ENCODE peak calls at places on chromosomes 16 and 17, in six cellular contexts. R is A549; G is stomach; C is thoracic aorta; Q is effector memory CD4-positive, alpha-beta T cell; U is hepatocyte. W is an unnamed sample. For H3K4me1, the result is how much of the 10 kb centered on the place peaks cover.

GRCh38 chr16:77888786-77889185 is 100.4 kb downstream of the VAT1L start:
- DNase-seq in R (no peak), G (no peak), C (no peak), Q (no peak), U (no peak), W (no peak)

GRCh38 chr16:854808-855410 is 54.4 kb upstream of the GNG13 start:
- DNase-seq in R (no peak), G (no peak), C (no peak), Q (no peak), U (no peak), W (no peak)

GRCh38 chr17:50593321-50593720 is 32.8 kb downstream of the CACNA1G start:
- DNase-seq in R (no peak), G (peak), C (no peak), Q (no peak), U (peak), W (peak)

GRCh38 chr17:81511800-81512559 is 619 bp downstream of the ACTG1 start:
- DNase-seq in R (peak), G (no peak), C (no peak), Q (no peak), U (no peak), W (peak)

GRCh38 chr17:77445030-77445907 is 304.5 kb downstream of the SEC14L1 start:
- DNase-seq in R (no peak), G (peak), C (no peak), Q (peak), U (no peak), W (no peak)

GRCh38 chr17:67180275-67180674 is 64.7 kb downstream of the HELZ start:
- DNase-seq in R (no peak), G (no peak), C (no peak), Q (no peak), U (peak), W (no peak)

GRCh38 chr17:2571523-2572303 is 21.7 kb upstream of the PAFAH1B1 start:
- DNase-seq in R (no peak), G (no peak), C (no peak), Q (no peak), U (no peak), W (no peak)

GRCh38 chr17:66348605-66349165 is 46.3 kb downstream of the PRKCA start:
- DNase-seq in R (peak), G (peak), C (no peak), Q (no peak), U (peak), W (peak)

GRCh38 chr17:48636177-48637018 is 10.2 kb upstream of the HOXB9 start:
- DNase-seq in R (peak), G (peak), C (no peak), Q (peak), U (peak), W (peak)

GRCh38 chr17:1186214-1186820 is 6.5 kb upstream of the ABR start:
- DNase-seq in R (no peak), G (no peak), C (no peak), Q (no peak), U (no peak), W (no peak)

GRCh38 chr16:56591377-56592060 is 2.2 kb downstream of the MT3 start:
- DNase-seq in R (no peak), G (no peak), C (no peak), Q (no peak), U (no peak), W (no peak)

GRCh38 chr16:4123617-4124300 is 7.5 kb upstream of the ADCY9 start:
- DNase-seq in R (no peak), G (no peak), C (no peak), Q (no peak), U (no peak), W (no peak)

GRCh38 chr17:2177235-2177811 is 122.4 kb downstream of the HIC1 start:
- DNase-seq in R (no peak), G (no peak), C (no peak), Q (no peak), U (no peak), W (no peak)

GRCh38 chr16:76856112-76856511 is 334.9 kb upstream of the MON1B start:
- DNase-seq in R (no peak), G (no peak), C (no peak), Q (no peak), U (no peak), W (no peak)

GRCh38 chr16:85029413-85029794 is 1.8 kb downstream of the KIAA0513 start:
- DNase-seq in R (no peak), G (no peak), C (no peak), Q (peak), U (peak), W (peak)

GRCh38 chr17:50095626-50096037 is 481 bp downstream of the PDK2 start:
- DNase-seq in R (no peak), G (no peak), C (no peak), Q (no peak), U (peak), W (no peak)

GRCh38 chr17:40755231-40755630 is at the start of gene KRT25:
- DNase-seq in R (no peak), G (no peak), C (no peak), Q (no peak), U (no peak), W (no peak)

GRCh38 chr16:615122-615521 is 15.7 kb upstream of the WFIKKN1 start:
- DNase-seq in R (no peak), G (no peak), C (no peak), Q (no peak), U (no peak), W (no peak)

GRCh38 chr16:8708546-8708945 is 34.1 kb downstream of the ABAT start:
- DNase-seq in R (no peak), G (no peak), C (no peak), Q (no peak), U (no peak), W (no peak)

GRCh38 chr17:58270476-58271290 is 10.1 kb downstream of the MPO start:
- DNase-seq in R (no peak), G (peak), C (no peak), Q (no peak), U (no peak), W (no peak)

GRCh38 chr16:55662641-55663040 is 6.9 kb downstream of the SLC6A2 start:
- DNase-seq in R (no peak), G (no peak), C (no peak), Q (no peak), U (peak), W (no peak)

GRCh38 chr17:44901323-44901965 is 2.2 kb upstream of the EFTUD2 start:
- DNase-seq in R (peak), G (no peak), C (no peak), Q (no peak), U (no peak), W (peak)

GRCh38 chr17:49214665-49215360 is 4.3 kb downstream of the ABI3 start:
- DNase-seq in R (no peak), G (peak), C (no peak), Q (no peak), U (no peak), W (no peak)

GRCh38 chr16:11094075-11094593 is 149.8 kb downstream of the CLEC16A start:
- DNase-seq in R (no peak), G (no peak), C (no peak), Q (no peak), U (peak), W (peak)

GRCh38 chr16:53053967-53054669 is 673 bp upstream of the CHD9 start:
- DNase-seq in R (peak), G (peak), C (no peak), Q (no peak), U (peak), W (no peak)

GRCh38 chr16:25060920-25061319 is 45.8 kb upstream of the ARHGAP17 start:
- DNase-seq in R (no peak), G (no peak), C (no peak), Q (no peak), U (peak), W (peak)

GRCh38 chr17:1041746-1042145 is 44.8 kb downstream of the TIMM22 start:
- DNase-seq in R (no peak), G (no peak), C (no peak), Q (no peak), U (no peak), W (no peak)

DNA sequence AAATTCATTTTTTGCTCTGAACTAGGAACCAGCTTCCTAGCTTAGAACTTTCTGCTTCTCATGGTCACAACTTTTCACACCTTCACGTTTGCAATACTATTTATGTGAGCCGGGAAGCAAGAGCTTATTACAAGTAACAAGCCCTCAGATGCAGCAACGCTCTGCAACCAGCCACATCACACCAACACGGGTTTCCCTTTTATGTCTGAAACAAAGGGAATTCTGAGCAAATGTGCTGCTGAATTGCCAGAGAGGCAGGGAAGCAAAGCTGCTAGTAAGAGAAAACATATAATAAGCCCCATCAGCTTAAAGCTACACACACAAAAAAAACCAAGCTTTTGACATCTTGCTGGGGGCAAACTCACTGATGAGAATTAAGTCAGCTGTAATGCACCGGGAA is 122.2 kb downstream of the SLC39A11 start:
- DNase-seq in R (no peak), G (no peak), C (no peak), Q (no peak), U (no peak), W (no peak)
- H3K4me1 ChIP-seq in R (under half), G (under half), C (under half), Q (under half), U (under half), W (under half)

GRCh38 chr16:81615411-81615810 is 163.7 kb upstream of the PLCG2 start:
- DNase-seq in R (no peak), G (no peak), C (no peak), Q (no peak), U (no peak), W (no peak)
- H3K27ac ChIP-seq in R (no peak), G (no peak), C (no peak), Q (no peak), U (no peak), W (no peak)

GRCh38 chr16:69283851-69284250 is 27.3 kb upstream of the VPS4A start:
- DNase-seq in R (no peak), G (no peak), C (no peak), Q (no peak), U (no peak), W (no peak)
- H3K4me1 ChIP-seq in R (under half), G (under half), C (under half), Q (under half), U (under half), W (under half)

DNA sequence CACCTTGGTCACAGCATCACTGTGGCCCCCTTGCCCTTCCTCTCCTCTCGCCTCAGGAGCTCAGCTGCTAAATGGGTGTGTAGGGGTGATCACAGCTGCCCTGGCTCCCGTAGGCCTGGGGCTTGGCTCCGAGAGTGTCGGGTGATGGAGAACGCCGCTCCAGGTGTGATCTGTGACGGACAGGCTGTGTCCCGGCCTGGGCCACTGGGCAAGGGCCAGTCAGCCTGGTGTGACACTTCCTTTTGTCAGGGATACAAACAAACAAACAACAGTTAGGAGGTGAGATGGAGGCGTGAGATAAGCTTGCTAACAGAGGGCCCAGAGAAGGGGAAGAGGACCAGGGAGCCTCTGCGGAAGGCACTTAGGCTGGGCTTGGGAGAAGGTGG is 2.0 kb downstream of the ADGRG1 start:
- DNase-seq in R (no peak), G (no peak), C (no peak), Q (no peak), U (no peak), W (no peak)
- H3K27ac ChIP-seq in R (peak), G (peak), C (no peak), Q (no peak), U (no peak), W (no peak)

DNA sequence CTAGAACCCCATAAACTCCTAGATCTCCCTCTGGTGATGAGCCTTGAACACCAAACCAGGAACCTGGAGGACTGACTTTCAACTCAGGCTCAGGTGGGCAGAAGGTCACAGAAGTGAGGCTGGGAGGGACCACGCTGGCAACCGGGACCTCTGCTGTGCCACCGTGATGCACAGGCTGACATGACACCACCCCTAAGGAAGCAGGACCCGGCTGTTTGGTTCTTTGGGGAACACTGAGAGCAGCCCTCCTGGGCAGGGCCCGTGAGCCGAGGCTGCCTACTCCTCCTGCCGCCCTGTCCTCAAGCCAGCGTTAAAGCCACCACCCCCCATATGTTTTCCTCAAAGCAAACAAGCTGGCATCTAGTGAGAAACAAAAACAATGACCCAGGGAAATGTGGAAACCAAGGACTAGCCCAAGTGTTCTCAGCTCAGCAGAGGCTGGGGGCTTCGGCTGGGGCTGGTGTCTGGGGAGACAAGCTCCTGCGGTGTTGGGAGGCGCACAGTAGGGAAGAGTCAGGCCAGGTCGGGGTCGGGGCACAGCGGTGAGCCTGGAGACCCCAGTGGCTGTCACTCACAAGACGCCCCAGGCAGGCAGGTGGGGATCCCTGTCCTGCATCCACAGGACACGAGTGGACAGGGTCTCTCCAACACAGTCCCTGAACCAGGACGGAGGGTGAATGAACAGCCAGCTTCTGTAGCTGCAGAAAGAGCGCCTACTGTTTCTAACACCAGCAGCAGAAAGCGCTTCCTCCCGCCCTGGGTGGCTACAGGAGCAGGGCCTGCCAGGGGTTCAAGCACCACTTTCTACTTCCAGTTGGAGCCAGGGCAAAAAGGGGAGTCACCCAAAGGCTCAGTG is 1.7 kb downstream of the SMIM5 start:
- DNase-seq in R (no peak), G (no peak), C (no peak), Q (no peak), U (no peak), W (no peak)
- H3K4me1 ChIP-seq in R (under half), G (half or more), C (under half), Q (under half), U (under half), W (under half)

GRCh38 chr16:68183033-68183432 is 52.9 kb downstream of the ESRP2 start:
- DNase-seq in R (no peak), G (no peak), C (no peak), Q (no peak), U (no peak), W (no peak)

GRCh38 chr16:68179855-68180254 is 56.1 kb downstream of the ESRP2 start:
- DNase-seq in R (no peak), G (no peak), C (no peak), Q (no peak), U (no peak), W (no peak)

GRCh38 chr16:68179196-68179795 is 56.6 kb downstream of the ESRP2 start:
- DNase-seq in R (no peak), G (no peak), C (no peak), Q (no peak), U (no peak), W (peak)
- H3K27ac ChIP-seq in R (no peak), G (no peak), C (no peak), Q (no peak), U (no peak), W (peak)

W was measured in cardiac muscle cell.